ENCODE peak calls at places on chromosomes 16 and 17, in six cellular contexts. X, I, K, W, M and L are unnamed samples.

GRCh38 chr17:44416558-44417289 is 27.3 kb upstream of the ITGA2B start:
- DNase-seq in I (no peak), W (no peak), X (no peak), K (no peak), M (no peak), L (no peak)

GRCh38 chr16:1167276-1168107 is 14.6 kb downstream of the CACNA1H start:
- DNase-seq in I (no peak), W (no peak), K (peak), X (peak), M (no peak), L (no peak)

GRCh38 chr16:54071516-54071915 is 215.1 kb downstream of the IRX3 start:
- DNase-seq in W (no peak), K (no peak), M (no peak), I (no peak), X (no peak), L (no peak)

GRCh38 chr17:42407289-42407836 is 15.7 kb downstream of the CAVIN1 start:
- DNase-seq in X (no peak), M (peak), K (no peak), W (peak), I (peak), L (peak)

GRCh38 chr17:55666810-55667209 is 55.9 kb downstream of the TMEM100 start:
- DNase-seq in X (no peak), K (no peak), M (no peak), W (no peak), I (no peak), L (no peak)

GRCh38 chr16:19644877-19645276 is 73.2 kb downstream of the KNOP1 start:
- DNase-seq in X (no peak), I (peak), K (no peak), M (no peak), W (no peak), L (no peak)

GRCh38 chr17:72390675-72391501 is 270.1 kb downstream of the SOX9 start:
- DNase-seq in K (no peak), X (peak), I (no peak), M (no peak), W (no peak), L (no peak)

GRCh38 chr17:41583137-41584127 is 3.3 kb downstream of the KRT14 start:
- DNase-seq in W (no peak), X (no peak), K (no peak), I (no peak), M (no peak), L (no peak)

GRCh38 chr17:8888704-8889302 is 21.3 kb upstream of the PIK3R6 start:
- DNase-seq in W (no peak), K (no peak), I (no peak), M (no peak), X (no peak), L (no peak)

GRCh38 chr17:57943140-57943539 is 12.1 kb downstream of the CUEDC1 start:
- DNase-seq in M (no peak), W (no peak), X (peak), I (no peak), K (no peak), L (no peak)

GRCh38 chr16:2388875-2389433 is 40.3 kb upstream of the CCNF start:
- DNase-seq in M (no peak), K (no peak), W (no peak), I (no peak), X (peak), L (no peak)

GRCh38 chr17:82030470-82031302 is 792 bp upstream of the RAC3 start:
- DNase-seq in M (no peak), K (peak), X (peak), W (peak), I (peak), L (peak)

GRCh38 chr17:37489197-37490001 is at the start of gene DUSP14:
- DNase-seq in W (peak), I (peak), K (peak), X (peak), M (peak), L (peak)

GRCh38 chr17:82801377-82801970 is 38.3 kb downstream of the ZNF750 start:
- DNase-seq in W (no peak), K (no peak), M (no peak), I (no peak), X (no peak), L (no peak)

GRCh38 chr16:76931186-76931585 is 259.8 kb upstream of the MON1B start:
- DNase-seq in W (no peak), K (no peak), I (no peak), M (no peak), X (no peak), L (no peak)

GRCh38 chr17:4895676-4896331 is 3.5 kb upstream of the C17orf107 start:
- DNase-seq in W (no peak), I (no peak), M (no peak), X (no peak), K (no peak), L (no peak)

GRCh38 chr17:35748323-35748960 is 4.6 kb downstream of the GAS2L2 start:
- DNase-seq in W (no peak), X (no peak), K (no peak), I (no peak), M (no peak), L (no peak)

GRCh38 chr17:7885357-7886226 is 3.0 kb upstream of the CHD3 start:
- DNase-seq in I (peak), W (peak), M (no peak), K (peak), X (no peak), L (peak)

GRCh38 chr17:7887482-7888183 is 956 bp upstream of the CHD3 start:
- DNase-seq in X (peak), K (peak), W (peak), M (peak), I (peak), L (peak)

GRCh38 chr17:7888184-7888920 is at the start of gene CHD3:
- DNase-seq in X (no peak), W (no peak), M (no peak), I (no peak), K (no peak), L (no peak)

GRCh38 chr17:7886227-7887037 is 2.2 kb upstream of the CHD3 start:
- DNase-seq in K (peak), W (no peak), I (peak), M (no peak), X (no peak), L (peak)

DNA sequence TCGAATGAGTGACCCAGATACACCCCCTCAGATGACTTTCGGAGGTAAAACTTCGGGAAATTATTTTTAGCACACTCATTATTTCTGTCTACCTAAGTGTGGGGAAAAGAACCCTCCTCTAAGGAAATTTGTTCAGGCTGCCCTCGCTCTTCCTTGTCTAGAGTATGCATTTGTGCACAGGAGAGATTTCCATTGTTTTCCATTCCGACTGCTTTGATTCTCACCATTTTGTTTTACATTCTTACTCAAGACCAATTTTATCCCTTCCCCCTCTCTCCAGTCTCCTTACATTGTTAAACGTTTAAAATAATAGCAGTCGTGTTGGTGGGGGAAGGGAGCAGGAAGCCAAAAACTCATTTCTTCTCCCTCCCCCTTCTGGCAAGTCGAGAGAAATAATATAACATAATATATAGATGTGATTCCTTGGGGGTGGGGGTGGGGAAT is 1.5 kb upstream of the CHD3 start:
- DNase-seq in X (no peak), I (no peak), K (no peak), M (no peak), W (no peak), L (no peak)
- TF ChIP-seq CTCF in X (no peak), I (no peak), K (no peak), M (no peak), W (no peak), L (no peak)

DNA sequence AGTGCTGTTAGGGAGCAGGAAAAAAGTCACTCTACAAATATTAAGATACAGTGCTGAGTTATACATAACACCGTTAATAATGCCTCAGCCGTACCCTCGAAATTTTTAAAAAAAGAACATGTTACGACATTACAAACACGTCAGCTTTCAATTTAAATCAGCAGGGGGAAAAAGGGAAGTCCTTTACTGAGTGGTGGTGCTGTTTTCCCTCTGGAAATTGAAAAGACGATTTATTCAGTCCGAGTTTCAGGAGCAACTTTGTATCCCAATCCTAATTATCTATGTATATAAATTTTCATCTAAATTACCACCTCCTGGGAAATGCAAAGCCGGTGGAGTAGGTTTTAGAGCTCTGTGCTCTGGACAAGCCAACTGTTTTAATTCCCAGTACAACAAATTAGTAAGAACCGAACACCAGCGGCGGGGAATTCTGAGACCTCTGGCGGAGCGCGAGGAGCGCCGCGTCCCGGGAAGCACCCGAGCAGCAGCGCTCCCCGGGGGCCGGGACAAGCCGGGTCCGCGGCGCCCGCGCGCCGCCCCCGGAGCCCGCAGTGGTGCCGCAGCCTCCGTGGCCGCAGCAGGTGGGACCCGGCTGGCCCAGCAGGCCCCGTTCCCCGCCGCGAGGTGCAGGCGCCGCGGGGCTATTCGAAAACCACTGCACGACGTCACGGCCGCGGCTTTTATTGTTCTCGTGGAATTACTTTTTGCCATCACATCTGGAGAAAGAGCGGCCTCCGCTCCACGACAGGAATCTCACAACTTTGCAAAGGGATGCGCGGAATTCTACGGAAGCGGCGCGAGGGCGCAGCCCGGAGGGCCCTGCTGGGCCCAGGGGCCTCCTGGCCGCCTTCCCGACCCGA is 1.0 kb downstream of the NETO2 start:
- DNase-seq in I (no peak), X (peak), M (no peak), W (peak), K (no peak), L (peak)
- TF ChIP-seq CTCF in I (no peak), X (peak), M (no peak), W (no peak), K (no peak), L (no peak)

DNA sequence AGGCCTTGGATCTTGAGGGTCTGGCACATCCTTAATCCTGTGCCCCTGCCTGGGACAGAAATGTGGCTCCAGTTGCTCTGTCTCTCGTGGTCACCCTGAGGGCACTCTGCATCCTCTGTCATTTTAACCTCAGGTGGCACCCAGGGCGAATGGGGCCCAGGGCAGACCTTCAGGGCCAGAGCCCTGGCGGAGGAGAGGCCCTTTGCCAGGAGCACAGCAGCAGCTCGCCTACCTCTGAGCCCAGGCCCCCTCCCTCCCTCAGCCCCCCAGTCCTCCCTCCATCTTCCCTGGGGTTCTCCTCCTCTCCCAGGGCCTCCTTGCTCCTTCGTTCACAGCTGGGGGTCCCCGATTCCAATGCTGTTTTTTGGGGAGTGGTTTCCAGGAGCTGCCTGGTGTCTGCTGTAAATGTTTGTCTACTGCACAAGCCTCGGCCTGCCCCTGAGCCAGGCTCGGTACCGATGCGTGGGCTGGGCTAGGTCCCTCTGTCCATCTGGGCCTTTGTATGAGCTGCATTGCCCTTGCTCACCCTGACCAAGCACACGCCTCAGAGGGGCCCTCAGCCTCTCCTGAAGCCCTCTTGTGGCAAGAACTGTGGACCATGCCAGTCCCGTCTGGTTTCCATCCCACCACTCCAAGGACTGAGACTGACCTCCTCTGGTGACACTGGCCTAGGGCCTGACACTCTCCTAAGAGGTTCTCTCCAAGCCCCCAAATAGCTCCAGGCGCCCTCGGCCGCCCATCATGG is 4.0 kb upstream of the ADGRG3 start:
- DNase-seq in I (no peak), K (no peak), M (no peak), X (no peak), W (no peak), L (no peak)
- TF ChIP-seq CTCF in I (no peak), K (no peak), M (no peak), X (no peak), W (no peak), L (no peak)

GRCh38 chr17:75829747-75830146 is 14.5 kb downstream of the UNC13D start:
- DNase-seq in K (no peak), W (no peak), I (no peak), X (no peak), M (no peak), L (no peak)

GRCh38 chr17:75828741-75829140 is 15.5 kb downstream of the UNC13D start:
- DNase-seq in X (no peak), W (no peak), M (no peak), K (no peak), I (no peak), L (no peak)

GRCh38 chr17:75832164-75832651 is 12.0 kb downstream of the UNC13D start:
- DNase-seq in I (no peak), W (no peak), M (no peak), K (no peak), X (peak), L (no peak)

GRCh38 chr17:75831032-75831567 is 13.1 kb downstream of the UNC13D start:
- DNase-seq in I (no peak), K (no peak), M (no peak), X (no peak), W (no peak), L (no peak)

GRCh38 chr17:75830168-75831031 is 13.8 kb downstream of the UNC13D start:
- DNase-seq in M (no peak), I (no peak), K (peak), W (no peak), X (no peak), L (peak)
- TF ChIP-seq CTCF in M (peak), I (no peak), K (peak), W (peak), X (peak), L (peak)

GRCh38 chr17:17223736-17224135 is 13.2 kb downstream of the FLCN start:
- DNase-seq in M (no peak), X (no peak), W (no peak), K (no peak), I (no peak), L (no peak)

GRCh38 chr17:17226451-17227265 is 10.3 kb downstream of the FLCN start:
- DNase-seq in K (no peak), I (no peak), W (no peak), M (no peak), X (no peak), L (no peak)

GRCh38 chr17:17225901-17226300 is 11.1 kb downstream of the FLCN start:
- DNase-seq in X (no peak), I (no peak), M (no peak), K (no peak), W (no peak), L (no peak)

GRCh38 chr17:17221329-17221728 is 15.2 kb upstream of the PLD6 start:
- DNase-seq in W (no peak), M (no peak), K (no peak), I (no peak), X (no peak), L (no peak)

GRCh38 chr17:17224137-17224536 is 12.8 kb downstream of the FLCN start:
- DNase-seq in X (no peak), M (no peak), K (no peak), I (no peak), W (no peak), L (no peak)
- TF ChIP-seq CTCF in X (no peak), M (no peak), K (no peak), I (no peak), W (no peak), L (no peak)

DNA sequence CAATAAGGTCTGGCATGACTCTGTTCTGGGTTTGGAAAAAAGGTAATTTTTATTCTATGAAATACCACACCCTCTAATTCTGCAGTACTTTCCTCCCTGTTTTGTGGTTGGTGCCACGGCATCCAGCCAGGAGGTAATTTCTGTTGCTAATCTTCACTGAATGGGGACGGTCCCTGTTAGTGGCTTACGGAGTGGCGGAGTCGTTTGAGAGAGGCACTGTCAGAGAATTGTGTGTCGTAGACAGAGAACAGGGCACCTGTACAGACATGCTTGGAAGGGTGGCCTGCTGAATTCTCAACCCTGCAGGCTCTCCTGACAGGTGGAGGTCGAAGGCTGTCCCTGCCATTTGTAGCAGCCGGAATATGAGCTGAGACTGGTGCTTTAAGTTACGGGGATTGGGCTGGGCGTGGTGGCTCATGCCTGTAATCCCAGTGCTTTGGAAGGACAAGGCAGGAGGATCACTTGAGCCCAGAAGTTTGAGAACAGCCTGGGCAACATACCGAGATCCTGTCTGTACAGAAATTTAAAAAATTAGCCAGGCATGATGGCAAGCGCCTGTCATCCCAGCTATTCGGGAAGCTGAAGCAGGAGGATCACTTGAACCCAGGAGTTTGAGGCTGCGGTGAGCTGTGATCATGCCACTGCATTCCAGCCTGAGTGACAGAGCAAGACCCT is 33.2 kb downstream of the EEF2K start:
- DNase-seq in I (no peak), M (no peak), K (no peak), X (no peak), W (no peak), L (no peak)
- TF ChIP-seq CTCF in I (no peak), M (no peak), K (no peak), X (no peak), W (no peak), L (no peak)

GRCh38 chr16:67170168-67170947 is at the start of gene NOL3:
- DNase-seq in I (peak), X (peak), M (peak), K (peak), W (peak), L (peak)
- TF ChIP-seq CTCF in I (no peak), X (no peak), M (no peak), K (no peak), W (no peak), L (no peak)

GRCh38 chr16:31298958-31299357 is 39.2 kb downstream of the ITGAM start:
- DNase-seq in K (no peak), X (no peak), W (no peak), I (no peak), M (no peak), L (no peak)
- TF ChIP-seq CTCF in K (no peak), X (no peak), W (peak), I (no peak), M (no peak), L (peak)

GRCh38 chr17:7633093-7633492 is 3.2 kb downstream of the SHBG start:
- DNase-seq in I (no peak), K (no peak), X (no peak), W (no peak), M (no peak), L (peak)
- TF ChIP-seq CTCF in I (no peak), K (no peak), X (no peak), W (no peak), M (no peak), L (no peak)

DNA sequence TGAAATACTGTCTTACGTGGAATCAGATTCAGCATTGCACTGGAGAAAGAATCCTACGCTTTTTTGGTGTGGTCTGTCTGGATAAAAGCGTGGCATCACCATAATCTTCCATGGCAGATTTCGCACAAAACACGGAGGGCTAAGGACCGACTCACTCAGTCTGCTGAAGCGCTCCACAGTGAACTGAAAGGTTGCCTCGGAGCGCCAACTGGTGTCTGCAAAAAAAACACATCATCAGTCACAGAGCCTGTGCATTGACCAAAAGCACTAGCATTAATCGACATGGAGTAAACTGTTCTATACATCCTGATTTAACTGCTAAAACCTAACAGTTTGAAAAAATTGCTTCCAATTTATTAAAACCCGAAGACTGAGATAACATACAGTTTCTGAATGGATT is 40.5 kb downstream of the USP7 start:
- DNase-seq in M (no peak), I (no peak), K (no peak), X (no peak), W (no peak), L (no peak)
- TF ChIP-seq CTCF in M (no peak), I (no peak), K (no peak), X (no peak), W (no peak), L (no peak)